ENCODE peak calls at places on chromosomes 4 and X, in five cellular contexts. One of them, this sample, is unnamed.

GRCh38 chr4:161869511-161869910 is 294.3 kb downstream of the FSTL5 start:
- DNase-seq in stomach: no peak
- DNase-seq in foreskin keratinocyte: no peak
- DNase-seq in tibial artery: no peak
- DNase-seq in PC-9: no peak
- DNase-seq in this sample: no peak

GRCh38 chr4:101831816-101832215 is 41.3 kb downstream of the BANK1 start:
- DNase-seq in stomach: no peak
- DNase-seq in tibial artery: no peak
- DNase-seq in foreskin keratinocyte: no peak
- DNase-seq in PC-9: no peak
- DNase-seq in this sample: no peak

GRCh38 chr4:145804134-145804533 is 124.2 kb downstream of the C4orf51 start:
- DNase-seq in tibial artery: no peak
- DNase-seq in foreskin keratinocyte: peak; percentile 89
- DNase-seq in PC-9: no peak
- DNase-seq in stomach: no peak
- DNase-seq in this sample: no peak

GRCh38 chrX:150200820-150201287 is 162.3 kb upstream of the MAMLD1 start:
- DNase-seq in PC-9: peak; percentile 85
- DNase-seq in tibial artery: peak; percentile 88
- DNase-seq in stomach: no peak
- DNase-seq in foreskin keratinocyte: peak; percentile 96
- DNase-seq in this sample: no peak

GRCh38 chr4:121376097-121376496 is 4.7 kb downstream of the QRFPR start:
- DNase-seq in PC-9: no peak
- DNase-seq in tibial artery: no peak
- DNase-seq in foreskin keratinocyte: no peak
- DNase-seq in stomach: no peak
- DNase-seq in this sample: no peak

GRCh38 chrX:6917666-6918065 is 229.8 kb upstream of the STS start:
- DNase-seq in tibial artery: no peak
- DNase-seq in PC-9: no peak
- DNase-seq in stomach: no peak
- DNase-seq in foreskin keratinocyte: no peak
- DNase-seq in this sample: no peak

GRCh38 chrX:132612990-132613564 is 124.2 kb upstream of the MBNL3 start:
- DNase-seq in PC-9: peak; percentile 46
- DNase-seq in tibial artery: no peak
- DNase-seq in stomach: peak; percentile 56
- DNase-seq in foreskin keratinocyte: no peak
- DNase-seq in this sample: peak; percentile 53

GRCh38 chr4:54657556-54658313 is at the start of gene KIT:
- DNase-seq in stomach: peak; percentile 57
- DNase-seq in foreskin keratinocyte: no peak
- DNase-seq in PC-9: no peak
- DNase-seq in tibial artery: peak; percentile 72
- DNase-seq in this sample: no peak

GRCh38 chr4:6056976-6057766 is 38.9 kb upstream of the C4orf50 start:
- DNase-seq in foreskin keratinocyte: no peak
- DNase-seq in PC-9: no peak
- DNase-seq in tibial artery: no peak
- DNase-seq in stomach: no peak
- DNase-seq in this sample: no peak

GRCh38 chr4:120314969-120315368 is 248.3 kb upstream of the MAD2L1 start:
- DNase-seq in stomach: no peak
- DNase-seq in tibial artery: no peak
- DNase-seq in foreskin keratinocyte: no peak
- DNase-seq in PC-9: no peak
- DNase-seq in this sample: no peak

GRCh38 chr4:41169256-41169655 is 45.1 kb downstream of the APBB2 start:
- DNase-seq in tibial artery: no peak
- DNase-seq in stomach: no peak
- DNase-seq in PC-9: no peak
- DNase-seq in foreskin keratinocyte: no peak
- DNase-seq in this sample: no peak

GRCh38 chrX:125810856-125811255 is 355.2 kb downstream of the DCAF12L2 start:
- DNase-seq in tibial artery: no peak
- DNase-seq in foreskin keratinocyte: no peak
- DNase-seq in PC-9: no peak
- DNase-seq in stomach: no peak
- DNase-seq in this sample: no peak

GRCh38 chr4:23577398-23577797 is 312.4 kb downstream of the PPARGC1A start:
- DNase-seq in stomach: no peak
- DNase-seq in tibial artery: no peak
- DNase-seq in foreskin keratinocyte: no peak
- DNase-seq in PC-9: no peak
- DNase-seq in this sample: no peak

GRCh38 chr4:38615847-38616246 is 48.2 kb upstream of the KLF3 start:
- DNase-seq in tibial artery: no peak
- DNase-seq in PC-9: peak; percentile 14
- DNase-seq in stomach: peak; percentile 39
- DNase-seq in foreskin keratinocyte: no peak
- DNase-seq in this sample: no peak

GRCh38 chr4:40629401-40630334 is at the start of gene RBM47:
- DNase-seq in foreskin keratinocyte: no peak
- DNase-seq in stomach: peak; percentile 86
- DNase-seq in PC-9: peak; percentile 89
- DNase-seq in tibial artery: peak; percentile 76
- DNase-seq in this sample: peak; percentile 48

GRCh38 chrX:109886122-109886761 is 116.7 kb upstream of the TMEM164 start:
- DNase-seq in PC-9: peak; percentile 42
- DNase-seq in tibial artery: no peak
- DNase-seq in stomach: peak; percentile 52
- DNase-seq in foreskin keratinocyte: no peak
- DNase-seq in this sample: no peak

GRCh38 chr4:55758570-55758969 is 61.0 kb upstream of the EXOC1L start:
- DNase-seq in PC-9: no peak
- DNase-seq in tibial artery: no peak
- DNase-seq in stomach: no peak
- DNase-seq in foreskin keratinocyte: no peak
- DNase-seq in this sample: no peak

GRCh38 chr4:127686656-127687055 is 43.5 kb upstream of the SLC25A31 start:
- DNase-seq in stomach: no peak
- DNase-seq in PC-9: no peak
- DNase-seq in foreskin keratinocyte: peak; percentile 54
- DNase-seq in tibial artery: no peak
- DNase-seq in this sample: no peak

GRCh38 chr4:87956501-87956900 is 19.0 kb upstream of the SPP1 start:
- DNase-seq in PC-9: no peak
- DNase-seq in foreskin keratinocyte: no peak
- DNase-seq in stomach: no peak
- DNase-seq in tibial artery: no peak
- DNase-seq in this sample: no peak

GRCh38 chrX:134631404-134632346 is 26.6 kb downstream of the PLAC1 start:
- DNase-seq in stomach: no peak
- DNase-seq in PC-9: no peak
- DNase-seq in foreskin keratinocyte: no peak
- DNase-seq in tibial artery: no peak
- DNase-seq in this sample: no peak

DNA sequence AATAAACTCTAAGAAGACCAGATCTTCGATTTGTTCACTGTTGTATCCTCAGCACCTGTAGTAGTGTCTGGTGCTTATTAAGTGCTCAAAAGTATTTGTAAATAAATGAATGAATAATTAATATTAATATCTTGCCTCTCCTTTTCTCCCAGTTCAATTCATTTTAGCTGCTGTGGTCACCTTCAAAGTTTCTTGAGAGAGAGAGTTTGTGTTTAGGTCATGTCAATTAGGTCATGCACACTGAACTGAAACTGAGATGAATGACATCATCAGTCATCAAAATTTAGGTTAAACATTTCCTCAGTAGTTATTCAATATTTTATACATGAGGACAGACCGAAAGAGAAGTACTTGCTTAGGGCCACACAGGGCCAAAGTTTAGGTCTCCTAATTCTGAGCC is 73.5 kb downstream of the ANXA3 start:
- DNase-seq in foreskin keratinocyte: no peak
- DNase-seq in stomach: no peak
- DNase-seq in PC-9: no peak
- DNase-seq in tibial artery: no peak
- DNase-seq in this sample: no peak
- H3K27ac ChIP-seq in foreskin keratinocyte: no peak overlapping the region
- H3K27ac ChIP-seq in stomach: no peak overlapping the region
- H3K27ac ChIP-seq in PC-9: no peak overlapping the region
- H3K27ac ChIP-seq in tibial artery: no peak overlapping the region
- H3K27ac ChIP-seq in this sample: no peak overlapping the region

DNA sequence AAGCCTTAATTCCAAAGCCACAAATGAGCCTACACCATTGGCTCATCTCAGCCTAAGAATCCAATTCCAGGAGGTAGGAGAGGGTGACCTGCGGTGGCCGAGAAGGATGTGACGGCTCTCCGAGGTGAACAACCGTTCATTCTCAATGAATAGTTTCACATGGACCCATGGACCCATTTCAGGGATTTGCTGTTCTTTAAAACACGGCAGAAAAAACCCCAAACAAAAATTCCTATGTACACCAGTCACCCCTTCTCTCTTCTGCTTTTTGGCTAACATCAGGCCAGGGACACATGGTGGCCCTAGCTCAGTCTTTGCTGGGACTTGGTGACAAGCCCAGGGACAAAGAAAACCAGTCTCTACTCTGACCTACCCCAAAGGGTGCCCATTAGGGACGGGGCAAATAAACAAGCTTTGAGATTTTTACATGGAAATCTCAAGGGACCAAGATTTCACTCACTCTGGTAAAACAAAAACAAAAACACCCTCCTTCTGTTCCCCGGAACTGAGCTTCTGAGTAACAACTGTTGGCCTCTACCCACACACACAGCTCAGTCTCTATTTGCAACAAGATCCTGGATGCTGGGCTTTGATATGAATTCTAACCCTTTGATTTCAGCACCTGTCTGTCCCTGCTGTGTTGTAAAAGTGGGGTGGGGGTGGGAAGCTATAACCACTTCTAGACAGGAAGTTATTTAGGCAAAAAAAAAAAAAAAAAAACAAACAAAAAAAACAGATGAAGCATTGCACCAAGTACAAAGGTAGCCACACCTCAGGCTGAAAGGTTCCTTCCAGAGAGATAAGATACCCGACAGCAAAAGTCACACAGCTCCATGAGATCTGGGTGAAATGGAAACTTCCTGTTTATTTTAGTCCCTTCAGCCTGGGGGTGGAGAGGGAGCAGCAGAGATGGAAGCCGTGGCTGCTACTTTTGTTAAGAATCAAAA is 49.0 kb downstream of the DDX3X start:
- DNase-seq in stomach: no peak
- DNase-seq in tibial artery: no peak
- DNase-seq in PC-9: peak; percentile 21
- DNase-seq in foreskin keratinocyte: no peak
- DNase-seq in this sample: no peak
- H3K27ac ChIP-seq in stomach: peak overlapping the region; percentile 77
- H3K27ac ChIP-seq in tibial artery: no peak overlapping the region
- H3K27ac ChIP-seq in PC-9: peak overlapping the region; percentile 88
- H3K27ac ChIP-seq in foreskin keratinocyte: no peak overlapping the region
- H3K27ac ChIP-seq in this sample: no peak overlapping the region

DNA sequence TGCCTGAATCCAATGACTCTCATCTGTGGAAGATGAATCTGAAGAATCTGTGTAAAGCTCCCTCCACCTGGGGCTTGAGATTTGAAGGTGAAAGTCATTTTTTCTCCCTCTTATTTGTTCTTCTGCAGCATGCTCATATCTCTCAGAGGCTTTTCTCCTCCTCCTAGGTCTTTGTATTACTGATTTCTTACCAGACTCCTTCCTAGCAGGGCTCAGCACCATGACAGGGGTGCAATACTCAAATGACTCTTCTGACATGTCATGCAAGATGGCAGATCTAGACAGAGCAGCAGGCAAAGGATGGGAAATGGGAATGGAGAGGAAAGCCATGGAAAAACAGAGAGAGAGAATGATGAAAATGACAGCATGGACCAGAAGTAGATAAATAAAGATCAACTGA is 118.3 kb downstream of the TMA16 start:
- DNase-seq in tibial artery: no peak
- DNase-seq in PC-9: no peak
- DNase-seq in stomach: no peak
- DNase-seq in foreskin keratinocyte: no peak
- DNase-seq in this sample: no peak
- H3K27ac ChIP-seq in tibial artery: no peak overlapping the region
- H3K27ac ChIP-seq in PC-9: no peak overlapping the region
- H3K27ac ChIP-seq in stomach: peak overlapping the region; percentile 44
- H3K27ac ChIP-seq in foreskin keratinocyte: no peak overlapping the region
- H3K27ac ChIP-seq in this sample: no peak overlapping the region

DNA sequence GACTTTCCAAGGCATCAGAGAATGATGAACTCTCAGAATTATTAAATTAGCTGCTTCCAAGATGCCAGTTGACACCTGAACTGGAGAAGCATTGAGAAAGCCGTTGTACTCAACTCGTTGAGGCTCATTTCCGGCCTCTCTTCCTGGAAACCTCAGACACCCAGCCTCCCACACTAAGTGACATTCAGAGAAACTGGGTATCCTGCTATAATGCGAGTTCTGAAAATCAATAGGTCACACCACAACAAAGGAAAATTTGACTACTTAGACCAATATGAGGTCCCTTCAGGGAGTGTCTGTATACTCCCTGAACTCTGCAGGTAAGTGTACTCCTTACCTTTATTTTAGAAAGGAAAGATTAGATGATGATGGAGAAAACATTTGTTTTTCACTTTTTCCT is 51.2 kb downstream of the ENPEP start:
- DNase-seq in stomach: no peak
- DNase-seq in PC-9: no peak
- DNase-seq in tibial artery: no peak
- DNase-seq in foreskin keratinocyte: no peak
- DNase-seq in this sample: no peak
- H3K27ac ChIP-seq in stomach: no peak overlapping the region
- H3K27ac ChIP-seq in PC-9: no peak overlapping the region
- H3K27ac ChIP-seq in tibial artery: no peak overlapping the region
- H3K27ac ChIP-seq in foreskin keratinocyte: no peak overlapping the region
- H3K27ac ChIP-seq in this sample: no peak overlapping the region

GRCh38 chrX:108399427-108400165 is 38.6 kb downstream of the COL4A6 start:
- DNase-seq in PC-9: peak; percentile 10
- DNase-seq in stomach: no peak
- DNase-seq in tibial artery: no peak
- DNase-seq in foreskin keratinocyte: peak; percentile 70
- DNase-seq in this sample: no peak

GRCh38 chrX:108397627-108398392 is 40.4 kb downstream of the COL4A6 start:
- DNase-seq in stomach: no peak
- DNase-seq in PC-9: peak; percentile 37
- DNase-seq in foreskin keratinocyte: peak; percentile 71
- DNase-seq in tibial artery: no peak
- DNase-seq in this sample: no peak

GRCh38 chrX:108396188-108396885 is 41.9 kb downstream of the COL4A6 start:
- DNase-seq in PC-9: peak; percentile 39
- DNase-seq in foreskin keratinocyte: peak; percentile 89
- DNase-seq in stomach: no peak
- DNase-seq in tibial artery: no peak
- DNase-seq in this sample: no peak

DNA sequence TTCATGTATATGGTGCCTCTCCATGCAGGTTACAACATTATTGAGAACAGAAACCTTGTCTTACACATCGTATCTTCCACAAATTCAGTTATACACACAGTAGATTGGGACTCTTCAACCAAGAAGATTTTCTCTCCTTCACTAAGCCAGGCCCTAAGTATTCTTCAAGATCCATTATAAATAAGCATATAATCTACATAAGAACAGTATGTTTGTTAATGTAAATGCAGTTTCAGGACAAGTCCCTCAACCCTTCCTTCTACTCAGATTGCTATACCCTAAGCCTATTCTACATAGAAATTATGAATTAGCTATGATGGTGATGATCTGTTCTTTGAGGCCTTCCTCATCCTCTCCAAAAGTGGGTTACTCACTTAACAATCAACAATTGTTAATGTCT is 41.2 kb downstream of the COL4A6 start:
- DNase-seq in PC-9: no peak
- DNase-seq in stomach: no peak
- DNase-seq in tibial artery: no peak
- DNase-seq in foreskin keratinocyte: no peak
- DNase-seq in this sample: no peak
- H3K27ac ChIP-seq in PC-9: peak overlapping the region; percentile 88
- H3K27ac ChIP-seq in stomach: no peak overlapping the region
- H3K27ac ChIP-seq in tibial artery: no peak overlapping the region
- H3K27ac ChIP-seq in foreskin keratinocyte: peak overlapping the region; percentile 99
- H3K27ac ChIP-seq in this sample: no peak overlapping the region

GRCh38 chrX:48958635-48959094 is 1.3 kb upstream of the OTUD5 start:
- DNase-seq in tibial artery: peak; percentile 76
- DNase-seq in stomach: peak; percentile 32
- DNase-seq in PC-9: peak; percentile 35
- DNase-seq in foreskin keratinocyte: peak; percentile 12
- DNase-seq in this sample: peak; percentile 47
- H3K27ac ChIP-seq in tibial artery: peak overlapping the region; percentile 89
- H3K27ac ChIP-seq in stomach: peak overlapping the region; percentile 94
- H3K27ac ChIP-seq in PC-9: peak overlapping the region; percentile 73
- H3K27ac ChIP-seq in foreskin keratinocyte: peak overlapping the region; percentile 72
- H3K27ac ChIP-seq in this sample: peak overlapping the region; percentile 93